ENCODE peak calls at places on chromosomes 6 and 20, in ten cellular contexts. H, N, T, J, B, Y, O, S, D and R are unnamed samples.

GRCh38 chr20:4064118-4064962 is 49.0 kb upstream of the RNF24 start:
- DNase-seq in H (peak), N (peak), T (peak), J (peak), B (peak), Y (peak), O (peak), S (no peak), D (peak), R (no peak)

GRCh38 chr20:61451953-61452352 is 199.9 kb downstream of the CDH4 start:
- DNase-seq in H (no peak), N (no peak), T (no peak), J (no peak), B (no peak), Y (no peak), O (no peak), S (no peak), D (no peak), R (no peak)

GRCh38 chr6:163944897-163945296 is 530.4 kb downstream of the QKI start:
- DNase-seq in H (peak), N (no peak), T (no peak), J (no peak), B (peak), Y (no peak), O (no peak), S (no peak), D (no peak), R (no peak)

GRCh38 chr6:30703011-30703410 is 12.2 kb upstream of the NRM start:
- DNase-seq in H (peak), N (no peak), T (no peak), J (no peak), B (no peak), Y (peak), O (no peak), S (no peak), D (peak), R (no peak)

GRCh38 chr20:62766071-62766450 is 30.2 kb upstream of the MRGBP start:
- DNase-seq in H (peak), N (no peak), T (no peak), J (no peak), B (peak), Y (no peak), O (no peak), S (no peak), D (no peak), R (no peak)

GRCh38 chr20:60446273-60447111 is 488.3 kb downstream of the CDH26 start:
- DNase-seq in H (no peak), N (no peak), T (no peak), J (no peak), B (no peak), Y (no peak), O (no peak), S (peak), D (no peak), R (no peak)

GRCh38 chr6:37495199-37495913 is 4.3 kb downstream of the CCDC167 start:
- DNase-seq in H (peak), N (no peak), T (no peak), J (no peak), B (no peak), Y (no peak), O (no peak), S (no peak), D (no peak), R (peak)

GRCh38 chr20:14838663-14839650 is 501.5 kb upstream of the FLRT3 start:
- DNase-seq in H (no peak), N (no peak), T (no peak), J (no peak), B (no peak), Y (no peak), O (no peak), S (peak), D (no peak), R (no peak)

GRCh38 chr6:153553627-153554026 is 422.5 kb upstream of the RGS17 start:
- DNase-seq in H (no peak), N (peak), T (peak), J (no peak), B (no peak), Y (no peak), O (no peak), S (no peak), D (no peak), R (no peak)

GRCh38 chr6:31203345-31203979 is 33.0 kb upstream of the POU5F1 start:
- DNase-seq in H (no peak), N (no peak), T (peak), J (no peak), B (no peak), Y (no peak), O (no peak), S (peak), D (no peak), R (no peak)

GRCh38 chr20:50224553-50225255 is 34.1 kb downstream of the CEBPB start:
- DNase-seq in H (peak), N (no peak), T (peak), J (peak), B (peak), Y (no peak), O (no peak), S (no peak), D (peak), R (no peak)

GRCh38 chr6:77094821-77095220 is 368.5 kb downstream of the HTR1B start:
- DNase-seq in H (no peak), N (no peak), T (no peak), J (no peak), B (no peak), Y (no peak), O (no peak), S (no peak), D (no peak), R (no peak)

GRCh38 chr6:38514399-38514798 is 125.3 kb downstream of the BTBD9 start:
- DNase-seq in H (no peak), N (no peak), T (no peak), J (no peak), B (no peak), Y (no peak), O (no peak), S (no peak), D (no peak), R (no peak)

GRCh38 chr6:129748901-129749748 is 39.1 kb upstream of the ARHGAP18 start:
- DNase-seq in H (no peak), N (no peak), T (peak), J (no peak), B (no peak), Y (no peak), O (no peak), S (peak), D (no peak), R (no peak)

GRCh38 chr6:74534485-74535211 is 671.2 kb downstream of the COL12A1 start:
- DNase-seq in H (no peak), N (no peak), T (peak), J (no peak), B (no peak), Y (no peak), O (no peak), S (no peak), D (no peak), R (no peak)

GRCh38 chr6:52507557-52508260 is 69.2 kb downstream of the TRAM2 start:
- DNase-seq in H (no peak), N (no peak), T (peak), J (no peak), B (no peak), Y (no peak), O (no peak), S (no peak), D (no peak), R (no peak)

GRCh38 chr6:74075323-74075722 is 379.3 kb downstream of the CD109 start:
- DNase-seq in H (no peak), N (no peak), T (peak), J (peak), B (peak), Y (no peak), O (no peak), S (no peak), D (no peak), R (no peak)

GRCh38 chr6:19802656-19803055 is 34.5 kb upstream of the ID4 start:
- DNase-seq in H (no peak), N (no peak), T (no peak), J (no peak), B (no peak), Y (no peak), O (no peak), S (no peak), D (no peak), R (no peak)

GRCh38 chr6:38184041-38184779 is 364.7 kb downstream of the ZFAND3 start:
- DNase-seq in H (no peak), N (peak), T (no peak), J (no peak), B (no peak), Y (no peak), O (no peak), S (no peak), D (no peak), R (no peak)

GRCh38 chr20:33656010-33656782 is 5.9 kb upstream of the C20orf144 start:
- DNase-seq in H (peak), N (no peak), T (no peak), J (no peak), B (no peak), Y (no peak), O (no peak), S (no peak), D (peak), R (no peak)

GRCh38 chr6:96089173-96089572 is 73.4 kb downstream of the FUT9 start:
- DNase-seq in H (no peak), N (peak), T (no peak), J (no peak), B (no peak), Y (no peak), O (no peak), S (no peak), D (no peak), R (no peak)

GRCh38 chr6:100237881-100238280 is 226.8 kb downstream of the SIM1 start:
- DNase-seq in H (no peak), N (no peak), T (no peak), J (no peak), B (no peak), Y (no peak), O (no peak), S (no peak), D (no peak), R (no peak)

GRCh38 chr6:157670466-157671186 is 152.4 kb upstream of the SNX9 start:
- DNase-seq in H (no peak), N (no peak), T (no peak), J (peak), B (peak), Y (no peak), O (no peak), S (no peak), D (no peak), R (no peak)

GRCh38 chr20:52193886-52194545 is 2.4 kb upstream of the ZFP64 start:
- DNase-seq in H (no peak), N (no peak), T (no peak), J (no peak), B (no peak), Y (no peak), O (no peak), S (no peak), D (no peak), R (no peak)

GRCh38 chr20:46004813-46005505 is 3.7 kb upstream of the MMP9 start:
- DNase-seq in H (no peak), N (peak), T (no peak), J (peak), B (no peak), Y (no peak), O (no peak), S (no peak), D (no peak), R (no peak)

GRCh38 chr20:16803965-16804792 is 56.0 kb downstream of the OTOR start:
- DNase-seq in H (no peak), N (peak), T (peak), J (peak), B (peak), Y (peak), O (peak), S (peak), D (peak), R (peak)

GRCh38 chr6:100461273-100461919 is 3.3 kb downstream of the SIM1 start:
- DNase-seq in H (no peak), N (peak), T (no peak), J (no peak), B (no peak), Y (peak), O (no peak), S (no peak), D (no peak), R (no peak)

GRCh38 chr6:26330835-26331808 is 33.9 kb upstream of the BTN3A2 start:
- DNase-seq in H (no peak), N (peak), T (no peak), J (no peak), B (no peak), Y (no peak), O (peak), S (peak), D (no peak), R (no peak)

GRCh38 chr20:58640446-58640845 is 10.6 kb upstream of the STX16 start:
- DNase-seq in H (peak), N (no peak), T (peak), J (no peak), B (no peak), Y (no peak), O (no peak), S (no peak), D (no peak), R (no peak)

GRCh38 chr6:328184-328670 is 35.9 kb downstream of the DUSP22 start:
- DNase-seq in H (no peak), N (no peak), T (peak), J (peak), B (peak), Y (no peak), O (no peak), S (peak), D (peak), R (peak)

GRCh38 chr6:455835-456234 is 64.3 kb downstream of the IRF4 start:
- DNase-seq in H (no peak), N (peak), T (no peak), J (no peak), B (no peak), Y (no peak), O (no peak), S (no peak), D (no peak), R (no peak)

GRCh38 chr20:58045156-58045555 is 183.3 kb downstream of the ANKRD60 start:
- DNase-seq in H (no peak), N (no peak), T (no peak), J (no peak), B (no peak), Y (no peak), O (no peak), S (no peak), D (no peak), R (no peak)

GRCh38 chr6:12291083-12291784 is 1.1 kb downstream of the EDN1 start:
- DNase-seq in H (no peak), N (no peak), T (no peak), J (no peak), B (no peak), Y (no peak), O (no peak), S (peak), D (no peak), R (peak)

GRCh38 chr6:163626073-163626867 is 211.8 kb downstream of the QKI start:
- DNase-seq in H (no peak), N (no peak), T (no peak), J (no peak), B (no peak), Y (no peak), O (no peak), S (no peak), D (no peak), R (no peak)

GRCh38 chr6:106694343-106694742 is 65.0 kb downstream of the QRSL1 start:
- DNase-seq in H (no peak), N (peak), T (no peak), J (no peak), B (no peak), Y (no peak), O (no peak), S (no peak), D (no peak), R (no peak)

GRCh38 chr20:57653546-57653900 is 33.3 kb upstream of the ZBP1 start:
- DNase-seq in H (peak), N (no peak), T (no peak), J (peak), B (no peak), Y (peak), O (no peak), S (no peak), D (peak), R (peak)

GRCh38 chr20:8225658-8226057 is 93.6 kb downstream of the PLCB1 start:
- DNase-seq in H (no peak), N (no peak), T (no peak), J (no peak), B (no peak), Y (no peak), O (no peak), S (no peak), D (no peak), R (no peak)

GRCh38 chr6:118896339-118897136 is 2.6 kb downstream of the ASF1A start:
- DNase-seq in H (no peak), N (no peak), T (peak), J (no peak), B (no peak), Y (no peak), O (no peak), S (peak), D (no peak), R (peak)

GRCh38 chr6:71492668-71493067 is 204.1 kb downstream of the OGFRL1 start:
- DNase-seq in H (no peak), N (no peak), T (no peak), J (no peak), B (no peak), Y (no peak), O (no peak), S (no peak), D (no peak), R (no peak)

GRCh38 chr6:45419574-45420082 is 41.9 kb upstream of the SUPT3H start:
- DNase-seq in H (peak), N (peak), T (peak), J (peak), B (peak), Y (peak), O (no peak), S (no peak), D (peak), R (peak)
- TF ChIP-seq CTCF in H (peak), N (peak), T (peak), J (peak), B (peak), Y (no peak), O (peak), S (no peak), D (peak), R (peak)

DNA sequence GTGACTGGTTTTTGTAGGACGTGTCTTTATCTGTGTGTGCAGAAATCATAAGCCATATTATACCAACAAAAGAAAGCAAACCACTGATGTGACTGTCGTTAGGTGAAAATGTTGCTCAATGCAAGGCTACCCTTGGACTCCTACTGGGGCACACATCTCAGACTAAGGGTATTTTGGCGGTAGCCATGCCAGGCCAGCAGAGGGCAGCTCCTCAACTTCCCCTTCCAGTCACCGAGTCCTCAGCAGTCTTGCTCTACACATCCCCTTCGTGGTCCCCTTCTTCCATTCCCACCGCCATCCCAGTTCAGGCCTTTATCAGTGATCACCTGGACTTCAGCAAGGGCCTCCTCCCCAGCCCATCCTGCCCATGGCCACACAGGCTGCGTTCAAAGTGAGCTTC is 113.7 kb upstream of the GGTLC1 start:
- DNase-seq in H (no peak), N (peak), T (peak), J (no peak), B (no peak), Y (no peak), O (no peak), S (no peak), D (no peak), R (no peak)
- TF ChIP-seq CTCF in H (peak), N (peak), T (peak), J (no peak), B (peak), Y (no peak), O (peak), S (peak), D (peak), R (peak)

GRCh38 chr6:66740346-66740745 is 1033.3 kb upstream of the EYS start:
- DNase-seq in H (no peak), N (no peak), T (no peak), J (no peak), B (no peak), Y (no peak), O (no peak), S (no peak), D (no peak), R (no peak)
- TF ChIP-seq CTCF in H (no peak), N (no peak), T (no peak), J (no peak), B (no peak), Y (no peak), O (no peak), S (no peak), D (no peak), R (no peak)

DNA sequence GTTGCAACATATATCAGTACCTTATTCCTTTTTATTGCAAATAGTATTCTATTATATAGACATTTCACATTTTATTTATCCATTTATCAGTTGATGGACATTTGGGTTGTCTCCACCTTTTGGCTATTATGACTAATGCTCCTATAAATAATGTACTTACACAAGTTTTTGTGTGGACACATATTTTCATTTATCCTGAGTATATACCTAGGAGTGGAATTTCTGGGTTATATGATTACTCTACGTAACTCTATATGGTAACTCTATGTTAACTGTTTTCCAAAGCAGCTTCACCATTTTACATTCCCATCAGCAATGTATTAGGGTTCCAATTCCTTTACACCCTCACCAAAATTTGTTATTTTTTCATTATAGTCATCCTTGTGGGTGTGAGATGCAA is 405.0 kb downstream of the ESR1 start:
- DNase-seq in H (no peak), N (no peak), T (no peak), J (no peak), B (no peak), Y (no peak), O (no peak), S (no peak), D (no peak), R (no peak)
- TF ChIP-seq CTCF in H (no peak), N (no peak), T (no peak), J (no peak), B (no peak), Y (no peak), O (no peak), S (no peak), D (no peak), R (no peak)